ENCODE peak calls at places on chromosomes 13 and 19, in seven cellular contexts. H, K, G, O, W, R and U are unnamed samples.

GRCh38 chr13:67549331-67549730 is 319.2 kb upstream of the PCDH9 start:
- DNase-seq in O (peak), H (no peak), K (no peak), G (no peak), R (no peak), W (no peak), U (no peak)

GRCh38 chr19:11982526-11982925 is 17.7 kb downstream of the ZNF763 start:
- DNase-seq in O (no peak), W (no peak), H (no peak), K (no peak), R (no peak), G (no peak), U (no peak)

GRCh38 chr19:5288347-5288739 is 52.3 kb downstream of the PTPRS start:
- DNase-seq in G (no peak), O (no peak), H (no peak), W (no peak), R (peak), K (no peak), U (no peak)

GRCh38 chr13:51825165-51825592 is 19.8 kb downstream of the TMEM272 start:
- DNase-seq in K (peak), W (no peak), H (no peak), G (no peak), O (no peak), R (no peak), U (no peak)

GRCh38 chr19:3423183-3423829 is 56.9 kb downstream of the NFIC start:
- DNase-seq in O (peak), K (peak), H (no peak), G (no peak), R (no peak), W (no peak), U (no peak)

GRCh38 chr13:44448373-44448772 is 74.7 kb downstream of the SERP2 start:
- DNase-seq in H (no peak), O (no peak), W (no peak), R (no peak), K (no peak), G (no peak), U (no peak)

GRCh38 chr19:49362048-49362925 is at the start of gene TEAD2:
- DNase-seq in K (peak), O (peak), R (peak), G (peak), W (peak), H (peak), U (peak)

GRCh38 chr13:74132768-74133656 is 1.2 kb downstream of the KLF12 start:
- DNase-seq in O (peak), W (no peak), H (peak), K (peak), R (peak), G (peak), U (peak)

GRCh38 chr19:39045506-39045905 is 13.2 kb upstream of the FBXO27 start:
- DNase-seq in W (no peak), H (no peak), O (no peak), K (no peak), R (no peak), G (no peak), U (no peak)

GRCh38 chr19:39543477-39543857 is 3.5 kb upstream of the EID2 start:
- DNase-seq in O (no peak), W (no peak), G (no peak), H (no peak), K (no peak), R (no peak), U (no peak)

DNA sequence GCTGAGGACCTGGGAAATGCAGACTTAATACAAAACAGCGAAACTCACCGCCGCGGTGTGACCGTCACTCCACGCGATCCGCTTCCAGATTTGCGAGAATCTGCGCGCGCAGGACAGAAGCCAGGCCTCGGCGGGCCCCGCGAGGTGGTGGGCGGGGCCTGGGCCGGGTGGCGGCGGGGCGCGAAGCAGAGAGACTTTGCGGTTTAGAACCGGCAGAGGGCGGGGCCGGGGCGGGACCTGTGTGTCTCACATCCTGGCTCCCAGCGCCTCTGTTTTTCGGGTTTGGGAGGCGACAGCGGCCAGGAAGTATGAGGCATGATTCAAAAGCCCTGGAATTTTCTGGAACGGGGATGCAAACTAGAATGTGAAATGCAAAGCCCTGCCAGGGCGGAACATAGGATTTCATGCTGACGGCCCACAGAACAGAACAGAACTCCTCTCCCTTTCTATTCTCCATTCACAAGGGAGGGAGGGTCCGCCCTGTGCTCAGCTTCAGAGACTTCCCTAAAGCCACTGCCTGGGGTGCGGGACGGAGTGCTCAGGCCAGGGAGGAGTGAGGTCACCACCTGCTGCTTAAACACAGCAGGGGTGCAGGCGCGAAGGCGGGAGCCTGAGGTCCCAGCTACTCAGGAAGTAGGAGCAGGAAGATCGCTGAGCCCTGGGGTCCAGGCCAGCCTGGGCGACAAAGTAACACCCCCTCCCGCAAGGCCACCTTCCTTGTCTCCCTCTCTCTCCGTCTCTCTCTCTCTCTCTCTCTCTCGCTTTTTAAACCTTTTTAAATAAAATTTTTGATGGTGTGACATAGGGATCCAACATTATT is 44.2 kb downstream of the ZNF611 start:
- DNase-seq in W (peak), K (peak), O (peak), H (peak), R (peak), G (peak), U (peak)
- TF ChIP-seq POLR2A in W (peak), K (peak), O (peak), H (peak), R (no peak), G (peak), U (no peak)

DNA sequence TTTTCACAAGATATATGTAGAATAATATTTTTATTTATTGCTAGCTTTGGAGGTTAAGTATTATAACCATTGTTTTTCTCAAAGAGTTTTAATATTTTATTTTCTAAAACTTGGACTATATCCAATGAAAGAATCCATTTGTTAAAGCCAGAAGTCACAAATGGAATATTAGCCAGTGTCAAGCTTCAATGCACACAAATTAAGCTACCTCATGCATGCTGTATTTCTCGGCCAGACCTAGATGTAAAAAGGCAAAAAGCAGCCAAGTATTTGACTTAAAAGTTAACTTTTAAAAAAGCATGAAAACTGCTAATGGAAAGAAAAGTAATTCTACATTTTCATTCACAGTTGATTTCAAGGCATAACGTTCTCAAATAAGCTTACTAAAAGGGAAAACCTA is 160.0 kb upstream of the ATXN8OS start:
- DNase-seq in G (no peak), H (no peak), K (no peak), W (no peak), R (no peak), O (no peak), U (no peak)
- TF ChIP-seq POLR2A in G (no peak), H (no peak), K (no peak), W (no peak), R (no peak), O (no peak), U (no peak)

GRCh38 chr19:50724522-50725217 is 1.5 kb downstream of the CLEC11A start:
- DNase-seq in O (peak), G (peak), R (peak), K (peak), W (peak), H (peak), U (peak)
- TF ChIP-seq POLR2A in O (peak), G (peak), R (no peak), K (peak), W (no peak), H (peak), U (no peak)

DNA sequence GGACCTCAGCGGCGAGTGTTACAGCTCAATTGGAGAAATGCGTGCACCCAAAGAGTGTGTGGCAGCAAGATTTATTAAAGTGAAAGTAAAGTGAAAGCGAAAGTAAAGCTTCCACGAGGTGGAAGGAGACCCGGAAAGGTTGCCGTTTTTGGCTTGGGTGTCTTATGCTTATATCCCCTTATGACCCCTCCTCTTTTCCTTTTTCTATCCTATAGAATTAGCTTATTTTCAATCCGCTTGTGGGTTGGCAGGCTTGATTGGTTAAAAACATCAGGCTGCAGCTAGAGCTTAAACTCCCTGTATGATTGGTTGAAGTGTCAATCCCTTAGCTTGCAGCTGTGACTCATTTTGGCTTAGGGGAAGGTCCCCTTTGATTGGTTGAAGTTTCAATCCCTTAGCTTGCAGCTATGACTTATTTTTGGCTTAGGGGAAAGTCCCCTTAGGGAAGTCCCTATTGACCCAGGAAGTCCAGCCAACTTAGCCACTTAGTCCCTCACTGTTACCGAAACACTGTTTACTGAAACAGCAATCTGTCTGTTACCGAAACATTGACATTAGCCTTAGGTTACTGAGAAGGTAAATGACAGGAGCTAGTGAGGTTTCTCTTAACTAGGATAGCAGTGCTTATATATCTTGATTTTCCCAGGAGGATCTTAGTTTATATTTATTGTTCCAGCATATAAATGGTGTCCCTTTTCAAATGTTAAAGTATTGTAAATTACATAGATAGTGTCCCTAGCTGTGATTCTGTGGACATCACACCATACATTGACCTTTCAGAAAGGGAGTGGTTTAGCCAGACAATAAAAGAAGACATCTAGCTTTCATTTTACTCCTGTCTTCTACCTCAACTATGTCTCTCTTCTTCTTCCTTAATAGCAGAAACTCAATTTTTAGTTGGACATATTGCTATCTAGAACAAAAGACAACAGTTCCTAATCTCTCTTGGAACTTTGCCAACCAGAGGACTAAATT is 575.8 kb downstream of the DACH1 start:
- DNase-seq in R (no peak), O (peak), K (peak), G (peak), W (no peak), H (peak), U (no peak)
- TF ChIP-seq POLR2A in R (no peak), O (no peak), K (no peak), G (no peak), W (no peak), H (no peak), U (no peak)

DNA sequence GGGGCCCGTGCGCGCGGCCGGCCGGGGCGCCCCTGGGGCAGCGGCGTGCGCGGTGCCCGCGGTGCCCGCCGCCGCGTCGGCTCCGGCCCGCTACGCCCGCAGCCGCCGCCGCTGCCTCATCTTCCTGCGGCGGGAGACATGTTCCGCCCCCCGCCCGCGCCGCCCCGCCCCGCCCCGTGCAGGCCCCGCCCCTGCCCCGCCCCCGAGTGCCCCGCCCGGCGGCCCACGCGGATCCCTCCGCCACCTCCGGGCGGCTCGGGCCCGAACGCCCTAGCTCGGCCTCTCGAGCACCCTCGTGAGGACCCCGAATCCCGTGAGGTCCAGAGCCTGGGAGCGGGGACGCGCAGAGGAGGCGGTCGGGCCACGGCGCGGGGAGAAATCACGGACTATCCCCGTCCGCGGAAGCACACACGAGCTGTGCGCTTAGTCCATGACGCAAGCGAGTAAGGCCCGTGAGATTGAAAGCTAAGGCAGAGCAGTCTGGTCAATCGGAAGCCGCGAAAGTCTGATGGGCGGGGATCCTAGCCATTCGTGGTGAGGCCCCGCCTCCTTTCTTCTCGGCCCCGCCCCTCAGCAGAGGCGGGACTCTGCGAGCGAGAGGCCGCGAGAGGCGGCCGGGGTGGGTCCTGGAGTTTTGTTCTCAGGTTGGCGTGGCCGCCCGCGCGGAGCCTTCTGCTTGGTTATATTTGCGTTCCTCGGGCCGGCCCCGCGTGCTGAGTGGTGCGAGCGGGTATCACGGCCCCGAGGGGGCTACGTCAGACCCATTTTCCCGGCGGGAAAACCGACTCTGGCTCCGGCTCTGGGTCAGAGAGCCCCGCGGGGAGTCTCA is at the start of gene TCF3:
- DNase-seq in K (peak), O (peak), W (peak), G (peak), H (peak), R (peak), U (peak)
- TF ChIP-seq POLR2A in K (peak), O (no peak), W (no peak), G (peak), H (peak), R (no peak), U (peak)

GRCh38 chr13:57634829-57635165 is 3.3 kb downstream of the PCDH17 start:
- DNase-seq in K (no peak), H (no peak), R (no peak), O (no peak), G (no peak), W (no peak), U (peak)

GRCh38 chr13:57635541-57635940 is 4.0 kb downstream of the PCDH17 start:
- DNase-seq in K (no peak), G (no peak), W (no peak), R (no peak), O (no peak), H (no peak), U (no peak)

GRCh38 chr13:57633141-57633949 is 1.8 kb downstream of the PCDH17 start:
- DNase-seq in W (no peak), K (peak), G (peak), H (peak), R (peak), O (no peak), U (peak)

GRCh38 chr13:57632276-57633140 is 964 bp downstream of the PCDH17 start:
- DNase-seq in K (peak), W (no peak), H (no peak), G (no peak), R (no peak), O (no peak), U (peak)

GRCh38 chr13:57633950-57634828 is 2.6 kb downstream of the PCDH17 start:
- DNase-seq in R (no peak), G (no peak), K (peak), O (no peak), H (no peak), W (no peak), U (peak)
- TF ChIP-seq POLR2A in R (no peak), G (no peak), K (no peak), O (no peak), H (no peak), W (no peak), U (no peak)

GRCh38 chr19:1396768-1397679 is 4.3 kb downstream of the GAMT start:
- DNase-seq in K (no peak), G (no peak), W (no peak), H (no peak), R (no peak), O (no peak), U (no peak)
- TF ChIP-seq POLR2A in K (no peak), G (no peak), W (no peak), H (no peak), R (no peak), O (no peak), U (no peak)

GRCh38 chr19:44093931-44094765 is at the start of gene ZNF224:
- DNase-seq in W (peak), K (peak), O (peak), R (peak), H (peak), G (peak), U (peak)
- TF ChIP-seq POLR2A in W (no peak), K (peak), O (peak), R (no peak), H (no peak), G (peak), U (no peak)

GRCh38 chr19:32308436-32309077 is 36.9 kb upstream of the ZNF507 start:
- DNase-seq in R (no peak), G (no peak), W (no peak), H (no peak), K (no peak), O (no peak), U (no peak)
- TF ChIP-seq POLR2A in R (no peak), G (no peak), W (no peak), H (no peak), K (no peak), O (no peak), U (no peak)

DNA sequence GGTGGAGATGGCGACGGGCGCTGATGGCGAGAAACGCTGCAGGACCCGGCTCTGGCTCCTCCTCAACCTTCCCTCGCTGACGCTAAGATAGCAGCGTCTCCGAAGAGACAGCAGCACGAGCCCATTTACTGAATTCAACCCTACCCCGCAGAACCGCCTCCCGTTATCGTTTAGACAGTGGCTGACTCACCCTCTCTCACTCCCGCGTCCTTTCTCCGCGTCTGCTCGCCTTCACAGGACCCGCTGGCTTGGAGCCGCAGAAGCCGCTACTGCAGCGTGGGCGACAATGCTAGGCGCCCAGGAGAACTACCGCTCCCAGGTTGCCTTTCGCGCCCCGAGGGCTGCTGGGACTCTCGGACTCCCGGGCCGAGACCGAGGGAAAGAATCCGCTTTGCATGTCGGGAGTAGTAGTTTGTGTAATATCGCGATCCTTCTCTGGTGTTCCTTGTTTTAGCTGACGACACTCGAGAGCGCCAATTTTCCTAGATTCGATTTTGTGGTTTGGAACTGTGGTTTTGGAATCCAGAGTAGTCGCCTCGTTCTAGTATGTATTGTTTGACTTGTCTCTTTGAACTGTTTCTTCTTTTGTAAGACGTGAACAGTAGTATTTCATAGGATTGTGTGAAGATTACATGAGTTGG is at the start of gene KBTBD6:
- DNase-seq in G (peak), R (peak), O (peak), H (peak), W (peak), K (peak), U (peak)
- TF ChIP-seq POLR2A in G (peak), R (no peak), O (peak), H (peak), W (peak), K (peak), U (no peak)